ENCODE peak calls at places on chromosome 22, in nine cellular contexts. One of them, this sample, is unnamed.
A peak's percentile ranks its signal among the peaks of the same experiment; 100 is the strongest.

GRCh38 chr22:29143848-29144785 is 61.6 kb upstream of the EMID1 start:
- DNase-seq in OCI-LY7: no peak
- DNase-seq in GM23338: no peak
- DNase-seq in GM23248: no peak
- DNase-seq in astrocyte: no peak
- DNase-seq in DND-41: no peak
- DNase-seq in PC-3: no peak
- DNase-seq in IMR-90: no peak
- DNase-seq in neural progenitor cell: no peak
- DNase-seq in this sample: no peak

GRCh38 chr22:50303515-50303847 is 4.0 kb downstream of the PLXNB2 start:
- DNase-seq in GM23338: no peak
- DNase-seq in DND-41: no peak
- DNase-seq in astrocyte: no peak
- DNase-seq in OCI-LY7: no peak
- DNase-seq in IMR-90: no peak
- DNase-seq in neural progenitor cell: no peak
- DNase-seq in GM23248: no peak
- DNase-seq in PC-3: no peak
- DNase-seq in this sample: no peak

GRCh38 chr22:25008666-25009065 is 56.1 kb downstream of the KIAA1671 start:
- DNase-seq in DND-41: no peak
- DNase-seq in OCI-LY7: no peak
- DNase-seq in astrocyte: no peak
- DNase-seq in PC-3: peak; percentile 61
- DNase-seq in GM23338: no peak
- DNase-seq in neural progenitor cell: no peak
- DNase-seq in GM23248: no peak
- DNase-seq in IMR-90: no peak
- DNase-seq in this sample: no peak

GRCh38 chr22:40202225-40202944 is 24.7 kb downstream of the TNRC6B start:
- DNase-seq in GM23338: no peak
- DNase-seq in astrocyte: no peak
- DNase-seq in IMR-90: peak; percentile 51
- DNase-seq in DND-41: no peak
- DNase-seq in PC-3: no peak
- DNase-seq in OCI-LY7: no peak
- DNase-seq in GM23248: no peak
- DNase-seq in neural progenitor cell: no peak
- DNase-seq in this sample: peak; percentile 31

GRCh38 chr22:24413726-24414385 is 13.5 kb upstream of the ADORA2A start:
- DNase-seq in GM23338: no peak
- DNase-seq in PC-3: no peak
- DNase-seq in GM23248: no peak
- DNase-seq in astrocyte: no peak
- DNase-seq in DND-41: no peak
- DNase-seq in OCI-LY7: no peak
- DNase-seq in neural progenitor cell: no peak
- DNase-seq in IMR-90: no peak
- DNase-seq in this sample: no peak

GRCh38 chr22:50581950-50582561 is 593 bp downstream of the CHKB start:
- DNase-seq in IMR-90: no peak
- DNase-seq in GM23338: no peak
- DNase-seq in astrocyte: peak; percentile 3
- DNase-seq in DND-41: no peak
- DNase-seq in neural progenitor cell: no peak
- DNase-seq in OCI-LY7: peak; percentile 55
- DNase-seq in GM23248: peak; percentile 55
- DNase-seq in PC-3: no peak
- DNase-seq in this sample: peak; percentile 33

GRCh38 chr22:35524966-35525686 is 15.5 kb upstream of the RASD2 start:
- DNase-seq in PC-3: no peak
- DNase-seq in neural progenitor cell: no peak
- DNase-seq in GM23338: no peak
- DNase-seq in OCI-LY7: no peak
- DNase-seq in DND-41: no peak
- DNase-seq in IMR-90: no peak
- DNase-seq in GM23248: peak; percentile 47
- DNase-seq in astrocyte: no peak
- DNase-seq in this sample: no peak

GRCh38 chr22:38820021-38820420 is 23.8 kb downstream of the NPTXR start:
- DNase-seq in DND-41: no peak
- DNase-seq in PC-3: no peak
- DNase-seq in GM23248: no peak
- DNase-seq in OCI-LY7: no peak
- DNase-seq in neural progenitor cell: no peak
- DNase-seq in IMR-90: no peak
- DNase-seq in GM23338: peak; percentile 31
- DNase-seq in astrocyte: no peak
- DNase-seq in this sample: no peak

GRCh38 chr22:44147821-44148574 is 32.7 kb upstream of the PARVG start:
- DNase-seq in astrocyte: peak; percentile 82
- DNase-seq in neural progenitor cell: peak; percentile 66
- DNase-seq in GM23248: peak; percentile 16
- DNase-seq in OCI-LY7: no peak
- DNase-seq in GM23338: peak; percentile 97
- DNase-seq in PC-3: no peak
- DNase-seq in DND-41: no peak
- DNase-seq in IMR-90: peak; percentile 36
- DNase-seq in this sample: no peak

GRCh38 chr22:47343611-47344010 is 581.2 kb downstream of the TBC1D22A start:
- DNase-seq in astrocyte: no peak
- DNase-seq in PC-3: no peak
- DNase-seq in DND-41: no peak
- DNase-seq in GM23248: no peak
- DNase-seq in GM23338: no peak
- DNase-seq in neural progenitor cell: no peak
- DNase-seq in IMR-90: no peak
- DNase-seq in OCI-LY7: no peak
- DNase-seq in this sample: no peak

GRCh38 chr22:28950567-28951411 is 67.4 kb downstream of the ZNRF3 start:
- DNase-seq in GM23338: no peak
- DNase-seq in IMR-90: no peak
- DNase-seq in neural progenitor cell: no peak
- DNase-seq in OCI-LY7: no peak
- DNase-seq in astrocyte: no peak
- DNase-seq in DND-41: no peak
- DNase-seq in GM23248: no peak
- DNase-seq in PC-3: no peak
- DNase-seq in this sample: no peak

GRCh38 chr22:44988671-44989070 is 21.1 kb downstream of the PHF21B start:
- DNase-seq in GM23338: no peak
- DNase-seq in neural progenitor cell: no peak
- DNase-seq in DND-41: no peak
- DNase-seq in GM23248: peak; percentile 18
- DNase-seq in IMR-90: no peak
- DNase-seq in astrocyte: no peak
- DNase-seq in PC-3: no peak
- DNase-seq in OCI-LY7: no peak
- DNase-seq in this sample: no peak

GRCh38 chr22:44574057-44574456 is 76.0 kb upstream of the RTL6 start:
- DNase-seq in neural progenitor cell: no peak
- DNase-seq in astrocyte: peak; percentile 56
- DNase-seq in DND-41: no peak
- DNase-seq in OCI-LY7: no peak
- DNase-seq in GM23338: no peak
- DNase-seq in GM23248: peak; percentile 94
- DNase-seq in IMR-90: peak; percentile 68
- DNase-seq in PC-3: peak; percentile 86
- DNase-seq in this sample: no peak

GRCh38 chr22:32665676-32666075 is 135.8 kb upstream of the TIMP3 start:
- DNase-seq in PC-3: no peak
- DNase-seq in GM23248: peak; percentile 33
- DNase-seq in DND-41: no peak
- DNase-seq in GM23338: no peak
- DNase-seq in OCI-LY7: no peak
- DNase-seq in astrocyte: peak; percentile 18
- DNase-seq in IMR-90: peak; percentile 55
- DNase-seq in neural progenitor cell: no peak
- DNase-seq in this sample: no peak

GRCh38 chr22:39674536-39674935 is 104.0 kb downstream of the CACNA1I start:
- DNase-seq in GM23338: no peak
- DNase-seq in GM23248: peak; percentile 47
- DNase-seq in astrocyte: no peak
- DNase-seq in OCI-LY7: no peak
- DNase-seq in IMR-90: peak; percentile 26
- DNase-seq in neural progenitor cell: no peak
- DNase-seq in DND-41: no peak
- DNase-seq in PC-3: peak; percentile 55
- DNase-seq in this sample: no peak

GRCh38 chr22:45096256-45096907 is 67.3 kb upstream of the NUP50 start:
- DNase-seq in DND-41: peak; percentile 70
- DNase-seq in astrocyte: peak; percentile 20
- DNase-seq in PC-3: peak; percentile 72
- DNase-seq in neural progenitor cell: peak; percentile 80
- DNase-seq in OCI-LY7: peak; percentile 61
- DNase-seq in GM23248: peak; percentile 75
- DNase-seq in GM23338: peak; percentile 85
- DNase-seq in IMR-90: peak; percentile 58
- DNase-seq in this sample: peak; percentile 42

GRCh38 chr22:36110306-36110791 is 50.2 kb downstream of the APOL3 start:
- DNase-seq in GM23248: no peak
- DNase-seq in OCI-LY7: no peak
- DNase-seq in GM23338: peak; percentile 41
- DNase-seq in DND-41: no peak
- DNase-seq in PC-3: no peak
- DNase-seq in IMR-90: no peak
- DNase-seq in astrocyte: peak; percentile 29
- DNase-seq in neural progenitor cell: no peak
- DNase-seq in this sample: no peak

DNA sequence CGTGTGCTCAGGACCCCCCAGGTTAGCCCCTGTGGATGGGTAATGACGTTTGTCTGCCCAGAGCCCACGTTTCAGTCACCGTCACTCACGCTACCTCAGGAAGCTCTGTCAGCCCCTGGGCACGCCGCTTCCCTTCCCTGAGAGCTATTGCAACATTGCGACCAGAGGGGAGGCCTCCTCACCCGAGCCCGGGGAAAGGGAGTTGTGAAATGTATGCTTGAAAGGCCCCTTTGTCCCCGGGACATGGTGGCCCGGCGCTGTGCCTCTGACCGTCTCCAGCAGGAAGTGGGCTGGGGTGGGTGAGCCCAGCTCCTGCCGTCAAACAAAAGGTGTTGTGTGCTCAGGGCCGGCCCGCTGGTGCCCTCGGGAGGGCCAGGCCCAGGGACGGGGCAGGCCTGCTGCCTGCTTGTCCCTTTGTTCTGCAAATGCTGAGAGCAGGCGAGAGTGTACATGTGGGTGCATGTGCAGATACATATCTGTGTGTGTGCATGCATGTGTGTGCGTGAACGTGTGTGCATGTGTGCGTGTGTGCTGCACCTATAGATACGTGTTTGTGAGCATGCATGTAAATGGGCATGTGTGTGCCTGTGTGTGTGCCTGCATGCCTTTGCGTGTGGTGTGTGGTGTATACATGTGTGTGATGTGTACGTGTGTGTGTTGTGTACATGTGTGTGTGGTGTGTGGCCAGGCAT is 1125.0 kb downstream of the BRD1 start:
- DNase-seq in GM23338: no peak
- DNase-seq in neural progenitor cell: peak; percentile 28
- DNase-seq in PC-3: no peak
- DNase-seq in GM23248: no peak
- DNase-seq in DND-41: no peak
- DNase-seq in IMR-90: no peak
- DNase-seq in astrocyte: no peak
- DNase-seq in OCI-LY7: no peak
- DNase-seq in this sample: no peak
- H3K4me2 ChIP-seq in GM23338: no peak overlapping the region
- H3K4me2 ChIP-seq in neural progenitor cell: no peak overlapping the region
- H3K4me2 ChIP-seq in PC-3: no peak overlapping the region
- H3K4me2 ChIP-seq in GM23248: no peak overlapping the region
- H3K4me2 ChIP-seq in DND-41: no peak overlapping the region
- H3K4me2 ChIP-seq in IMR-90: no peak overlapping the region
- H3K4me2 ChIP-seq in astrocyte: no peak overlapping the region
- H3K4me2 ChIP-seq in OCI-LY7: no peak overlapping the region
- H3K4me2 ChIP-seq in this sample: no peak overlapping the region

DNA sequence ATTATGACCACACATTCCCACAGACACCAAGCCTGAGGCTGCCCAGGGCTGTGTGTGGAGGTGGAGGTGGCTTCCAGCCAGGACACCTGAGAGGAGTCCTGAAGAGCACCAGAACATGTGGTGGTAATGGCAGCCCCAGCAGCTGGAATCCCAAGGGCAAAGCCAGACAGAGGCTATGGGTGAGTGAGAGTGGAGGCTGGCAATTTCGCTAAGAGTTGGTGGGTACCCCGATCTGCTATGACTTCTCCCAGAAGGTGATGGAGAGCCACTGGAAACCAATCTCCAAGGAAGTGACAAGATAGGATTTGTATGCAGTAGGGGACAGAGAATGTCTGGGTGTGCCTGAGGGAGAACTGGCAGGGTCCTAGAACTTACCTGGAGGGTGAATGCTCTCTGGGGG is 69.3 kb upstream of the CLTCL1 start:
- DNase-seq in OCI-LY7: no peak
- DNase-seq in neural progenitor cell: no peak
- DNase-seq in IMR-90: no peak
- DNase-seq in astrocyte: no peak
- DNase-seq in GM23338: no peak
- DNase-seq in DND-41: no peak
- DNase-seq in PC-3: no peak
- DNase-seq in GM23248: no peak
- DNase-seq in this sample: no peak
- H3K4me1 ChIP-seq in OCI-LY7: peaks cover 18% of the 10 kb centered on the region
- H3K4me1 ChIP-seq in neural progenitor cell: no peaks in the 10 kb centered on the region
- H3K4me1 ChIP-seq in IMR-90: peaks cover 10% of the 10 kb centered on the region
- H3K4me1 ChIP-seq in astrocyte: no peaks in the 10 kb centered on the region
- H3K4me1 ChIP-seq in GM23338: no peaks in the 10 kb centered on the region
- H3K4me1 ChIP-seq in DND-41: no peaks in the 10 kb centered on the region
- H3K4me1 ChIP-seq in PC-3: no peaks in the 10 kb centered on the region
- H3K4me1 ChIP-seq in GM23248: no peaks in the 10 kb centered on the region
- H3K4me1 ChIP-seq in this sample: no peaks in the 10 kb centered on the region

DNA sequence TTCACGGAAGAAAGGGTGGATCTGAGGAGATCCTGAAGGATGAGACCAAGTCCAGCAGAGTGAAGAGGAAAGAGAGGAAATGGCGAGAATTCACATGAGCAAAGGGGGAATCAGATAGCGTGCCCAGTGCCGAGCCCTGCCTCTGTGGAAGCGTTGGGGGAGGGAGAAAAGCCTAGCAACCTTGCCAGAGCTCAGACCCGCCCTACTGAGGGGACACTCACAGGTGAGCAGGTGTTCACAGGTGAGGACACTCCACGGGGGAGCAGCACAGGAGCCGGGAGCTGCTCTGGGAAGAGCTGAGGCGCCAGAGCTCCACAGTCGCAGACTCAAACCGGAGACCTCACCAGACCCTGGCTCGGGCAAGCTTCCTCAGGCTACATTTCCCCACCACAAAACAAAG is 56.2 kb downstream of the MICAL3 start:
- DNase-seq in GM23338: peak; percentile 24
- DNase-seq in astrocyte: no peak
- DNase-seq in neural progenitor cell: no peak
- DNase-seq in OCI-LY7: no peak
- DNase-seq in IMR-90: no peak
- DNase-seq in DND-41: no peak
- DNase-seq in GM23248: no peak
- DNase-seq in PC-3: no peak
- DNase-seq in this sample: no peak
- H4K20me1 ChIP-seq in GM23338: peaks cover 19% of the 10 kb centered on the region
- H4K20me1 ChIP-seq in astrocyte: peaks cover 68% of the 10 kb centered on the region
- H4K20me1 ChIP-seq in neural progenitor cell: peaks cover 45% of the 10 kb centered on the region
- H4K20me1 ChIP-seq in OCI-LY7: peaks cover 60% of the 10 kb centered on the region
- H4K20me1 ChIP-seq in IMR-90: peaks cover 18% of the 10 kb centered on the region
- H4K20me1 ChIP-seq in DND-41: peaks cover 69% of the 10 kb centered on the region
- H4K20me1 ChIP-seq in GM23248: no peaks in the 10 kb centered on the region
- H4K20me1 ChIP-seq in PC-3: peaks cover 11% of the 10 kb centered on the region
- H4K20me1 ChIP-seq in this sample: peaks cover 8% of the 10 kb centered on the region

GRCh38 chr22:37546436-37547248 is 13.6 kb upstream of the CDC42EP1 start:
- DNase-seq in OCI-LY7: no peak
- DNase-seq in GM23338: peak; percentile 87
- DNase-seq in GM23248: peak; percentile 87
- DNase-seq in PC-3: no peak
- DNase-seq in DND-41: no peak
- DNase-seq in astrocyte: no peak
- DNase-seq in neural progenitor cell: peak; percentile 70
- DNase-seq in IMR-90: peak; percentile 68
- DNase-seq in this sample: no peak
- H3K4me2 ChIP-seq in OCI-LY7: no peak overlapping the region
- H3K4me2 ChIP-seq in GM23338: peak overlapping the region; percentile 92
- H3K4me2 ChIP-seq in GM23248: peak overlapping the region; percentile 88
- H3K4me2 ChIP-seq in PC-3: no peak overlapping the region
- H3K4me2 ChIP-seq in DND-41: no peak overlapping the region
- H3K4me2 ChIP-seq in astrocyte: peak overlapping the region; percentile 81
- H3K4me2 ChIP-seq in neural progenitor cell: peak overlapping the region; percentile 65
- H3K4me2 ChIP-seq in IMR-90: no peak overlapping the region
- H3K4me2 ChIP-seq in this sample: no peak overlapping the region

This sample was measured in MM.1S.